ENCODE peak calls at places on chromosome 11, in five cellular contexts. Y is fibroblast of villous mesenchyme, P is kidney epithelial cell, L is PC-3, M is NB4. J is an unnamed sample.

GRCh38 chr11:59206635-59207034 is 6.1 kb downstream of the MPEG1 start:
- DNase-seq in L (peak), Y (peak), P (no peak), M (peak), J (peak)

GRCh38 chr11:81989093-81989492 is 744.6 kb downstream of the FAM181B start:
- DNase-seq in L (peak), P (peak), M (no peak), Y (peak), J (no peak)

GRCh38 chr11:118607401-118608267 is at the start of gene PHLDB1:
- DNase-seq in L (peak), P (no peak), M (peak), Y (peak), J (peak)

GRCh38 chr11:76314741-76315090 is 66.2 kb downstream of the THAP12 start:
- DNase-seq in L (peak), Y (no peak), M (no peak), P (peak), J (peak)

GRCh38 chr11:132028380-132029240 is 658.2 kb downstream of the NTM start:
- DNase-seq in Y (peak), L (peak), M (peak), P (no peak), J (peak)

GRCh38 chr11:75035911-75036536 is 47.3 kb downstream of the NEU3 start:
- DNase-seq in Y (no peak), L (peak), M (peak), P (peak), J (no peak)

GRCh38 chr11:118917488-118918127 is 8.1 kb downstream of the BCL9L start:
- DNase-seq in M (peak), Y (peak), P (no peak), L (peak), J (peak)

GRCh38 chr11:120272303-120272702 is 32.4 kb downstream of the POU2F3 start:
- DNase-seq in L (peak), M (no peak), Y (no peak), P (peak), J (peak)

GRCh38 chr11:33055361-33055760 is 16.0 kb downstream of the TCP11L1 start:
- DNase-seq in P (no peak), L (no peak), M (no peak), Y (no peak), J (no peak)

GRCh38 chr11:65850217-65851082 is 7.5 kb downstream of the CFL1 start:
- DNase-seq in Y (no peak), L (no peak), P (no peak), M (no peak), J (no peak)

GRCh38 chr11:36948445-36949171 is 350.6 kb upstream of the RAG2 start:
- DNase-seq in Y (no peak), P (no peak), M (no peak), L (no peak), J (no peak)

DNA sequence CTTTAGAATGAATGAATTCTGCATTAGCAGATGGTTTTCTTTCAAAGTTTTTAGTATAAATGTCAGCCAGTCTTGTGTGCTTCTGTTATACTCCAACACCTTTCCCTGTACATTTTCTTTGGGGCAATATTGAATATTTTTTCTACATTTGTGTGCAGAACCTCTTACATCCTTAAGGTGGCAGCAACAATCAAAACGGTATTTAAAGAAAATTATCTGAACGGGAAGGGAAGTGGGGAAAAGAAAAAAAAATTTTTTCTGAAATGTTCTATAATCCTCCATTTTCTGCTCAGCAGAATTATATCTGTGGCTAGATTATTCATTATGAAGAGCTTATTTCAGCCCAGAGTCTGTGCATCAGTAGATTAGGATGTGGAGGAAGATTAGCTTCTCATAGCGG is 347.3 kb upstream of the RAG2 start:
- DNase-seq in M (peak), L (peak), Y (no peak), P (no peak), J (peak)
- TF ChIP-seq CTCF in M (peak), L (peak), Y (peak), P (peak), J (peak)

DNA sequence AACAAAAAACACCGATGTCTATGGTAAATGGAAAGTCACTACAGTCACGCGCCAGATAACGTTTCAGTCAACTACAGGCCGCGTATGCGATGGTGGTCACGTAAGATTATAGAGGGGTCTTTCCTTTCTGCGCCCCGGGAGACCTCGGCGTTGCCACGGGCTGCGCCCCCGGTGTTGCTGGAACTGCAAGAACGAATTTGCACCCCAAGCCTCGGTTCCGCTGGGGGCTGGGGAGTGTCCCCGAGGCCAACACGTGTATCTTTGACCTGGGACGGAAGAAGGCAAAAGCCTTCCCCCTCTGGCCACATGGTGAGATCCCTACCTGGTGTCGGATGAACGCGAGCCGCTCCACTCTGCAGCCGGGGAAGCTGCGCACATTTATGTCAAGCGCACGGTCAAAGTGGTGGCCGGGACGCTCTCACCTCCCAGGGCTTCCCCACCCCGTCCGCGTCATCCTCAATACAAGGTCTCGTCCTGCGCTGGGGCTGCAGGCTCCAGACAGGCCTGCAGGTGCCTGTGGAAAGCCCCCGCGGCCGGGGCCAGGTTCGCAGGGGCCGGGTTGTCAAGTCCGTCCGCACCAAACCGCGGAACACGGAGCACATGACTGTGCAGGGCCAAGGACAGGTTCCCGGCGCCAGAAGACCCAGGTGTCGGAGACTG is 29.3 kb upstream of the APLP2 start:
- DNase-seq in Y (no peak), P (no peak), L (no peak), M (no peak), J (no peak)
- H3K4me3 ChIP-seq in Y (no peak), P (no peak), L (no peak), M (no peak), J (no peak)

GRCh38 chr11:47004595-47005033 is 68.1 kb downstream of the CSTPP1 start:
- DNase-seq in P (peak), L (peak), Y (peak), M (peak), J (peak)
- TF ChIP-seq CTCF in P (no peak), L (no peak), Y (no peak), M (no peak), J (no peak)

GRCh38 chr11:1863352-1864215 is 10.7 kb downstream of the LSP1 start:
- DNase-seq in P (peak), Y (peak), L (peak), M (peak), J (peak)
- H3K4me3 ChIP-seq in P (no peak), Y (peak), L (no peak), M (no peak), J (no peak)

GRCh38 chr11:30333405-30333804 is 10.5 kb downstream of the ARL14EP start:
- DNase-seq in Y (peak), P (no peak), L (peak), M (peak), J (peak)
- TF ChIP-seq CTCF in Y (peak), P (peak), L (peak), M (peak), J (peak)

GRCh38 chr11:111205622-111206385 is 39.7 kb upstream of the POU2AF2 start:
- DNase-seq in L (peak), P (no peak), M (no peak), Y (no peak), J (no peak)
- H3K4me3 ChIP-seq in L (no peak), P (no peak), M (no peak), Y (no peak), J (no peak)

J was measured in fibroblast of pulmonary artery.